ENCODE peak calls at places on chromosomes 7 and 10, in eight cellular contexts. H is spleen, Z is GM12891, S is body of pancreas, I is A549, E is breast epithelium, R is esophagus muscularis mucosa, P is lower leg skin. U is an unnamed sample.
A peak's percentile ranks its signal among the peaks of the same experiment; 100 is the strongest.

GRCh38 chr7:42128703-42129102 is 108.3 kb downstream of the GLI3 start:
- DNase-seq in H (no peak), Z (no peak), P (no peak), I (no peak), E (no peak), R (no peak), S (no peak), U (no peak)

GRCh38 chr7:70634071-70634470 is 497.9 kb upstream of the GALNT17 start:
- DNase-seq in P (no peak), E (no peak), R (no peak), S (no peak), Z (no peak), I (no peak), H (no peak), U (no peak)

GRCh38 chr10:33365871-33366411 is 31.5 kb upstream of the NRP1 start:
- DNase-seq in Z (no peak), H (no peak), E (no peak), R (no peak), S (peak; percentile 28), I (peak; percentile 21), P (no peak), U (no peak)

GRCh38 chr10:123357363-123358075 is 203.3 kb downstream of the BUB3 start:
- DNase-seq in E (no peak), Z (no peak), I (no peak), S (no peak), R (no peak), P (no peak), H (no peak), U (no peak)

GRCh38 chr7:28855538-28856217 is 102.5 kb downstream of the TRIL start:
- DNase-seq in E (no peak), H (no peak), R (peak; percentile 53), I (peak; percentile 71), Z (no peak), P (no peak), S (peak; percentile 39), U (no peak)

GRCh38 chr10:74026428-74026979 is 28.6 kb downstream of the VCL start:
- DNase-seq in Z (no peak), H (no peak), R (no peak), S (no peak), I (no peak), P (no peak), E (no peak), U (peak; percentile 45)

GRCh38 chr10:130551676-130552075 is 415.5 kb downstream of the GLRX3 start:
- DNase-seq in I (no peak), S (no peak), P (no peak), E (no peak), H (no peak), Z (no peak), R (peak; percentile 89), U (no peak)

GRCh38 chr10:118692911-118693310 is 61.9 kb downstream of the CACUL1 start:
- DNase-seq in H (no peak), P (no peak), Z (no peak), E (no peak), I (no peak), R (no peak), S (no peak), U (no peak)

GRCh38 chr10:60286436-60287023 is 103.1 kb downstream of the ANK3 start:
- DNase-seq in R (no peak), I (no peak), H (no peak), E (no peak), S (no peak), P (no peak), Z (no peak), U (no peak)

GRCh38 chr7:25031007-25031406 is 51.0 kb upstream of the OSBPL3 start:
- DNase-seq in H (no peak), E (no peak), I (no peak), R (peak; percentile 34), P (no peak), Z (peak; percentile 20), S (no peak), U (no peak)

GRCh38 chr7:143188994-143189393 is 5.8 kb downstream of the TAS2R39 start:
- DNase-seq in I (no peak), E (no peak), P (no peak), H (no peak), R (no peak), Z (no peak), S (no peak), U (no peak)

GRCh38 chr7:38070718-38071117 is 107.3 kb upstream of the STARD3NL start:
- DNase-seq in E (no peak), I (peak; percentile 28), Z (peak; percentile 10), R (no peak), P (no peak), S (peak; percentile 13), H (no peak), U (peak; percentile 20)

GRCh38 chr10:91796332-91797076 is 1.7 kb upstream of the TNKS2 start:
- DNase-seq in R (no peak), S (peak; percentile 61), I (no peak), Z (no peak), P (no peak), H (peak; percentile 89), E (no peak), U (peak; percentile 53)

GRCh38 chr7:40709077-40709964 is 574.5 kb downstream of the SUGCT start:
- DNase-seq in H (no peak), P (no peak), E (no peak), Z (no peak), S (no peak), I (no peak), R (no peak), U (no peak)

GRCh38 chr10:73819513-73820093 is 8.2 kb upstream of the NDST2 start:
- DNase-seq in E (peak; percentile 88), H (peak; percentile 78), R (no peak), S (peak; percentile 91), I (no peak), Z (no peak), P (peak; percentile 64), U (no peak)

DNA sequence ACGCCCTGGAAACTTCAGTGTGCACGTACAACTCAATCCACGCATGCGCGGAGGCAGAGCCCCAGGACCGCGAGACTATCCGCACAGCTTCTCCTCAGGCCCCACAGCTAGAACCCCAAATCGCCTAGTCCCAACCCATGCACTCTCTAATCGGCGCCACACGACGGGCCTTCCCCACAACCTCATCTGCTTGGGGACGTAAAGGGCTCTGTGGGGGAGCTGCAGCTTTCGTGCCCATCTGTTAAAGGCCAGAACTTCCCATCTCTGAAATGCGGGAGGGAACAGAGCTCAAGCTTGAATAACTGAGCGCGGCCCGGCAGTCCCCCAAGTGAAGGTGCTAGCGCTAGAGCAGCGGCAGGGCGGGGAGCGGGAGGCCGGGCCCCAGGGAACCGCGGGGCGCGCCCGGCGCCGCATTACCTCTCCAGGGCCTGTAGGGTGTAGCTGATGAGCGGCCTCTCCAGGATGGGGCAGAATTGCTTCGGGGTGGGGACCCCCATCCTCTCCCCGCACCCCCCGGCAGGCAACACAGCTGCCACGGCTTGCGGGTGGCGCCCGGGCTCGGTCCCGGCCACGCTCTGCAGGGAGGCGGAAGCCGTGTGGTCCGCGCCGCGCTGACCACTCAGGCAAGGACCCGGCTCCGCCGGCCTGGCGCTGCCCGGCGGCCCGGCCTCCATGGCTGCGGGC is 547 bp downstream of the CRPPA start:
- DNase-seq in Z (peak; percentile 14), H (peak; percentile 93), E (peak; percentile 80), I (peak; percentile 76), R (peak; percentile 93), S (peak; percentile 93), P (peak; percentile 80), U (peak; percentile 93)
- TF ChIP-seq POLR2A in Z (no peak), H (no peak), E (peak; percentile 87), I (peak; percentile 90), R (peak; percentile 16), S (peak; percentile 97), P (peak; percentile 41), U (peak; percentile 92)

GRCh38 chr7:27143022-27143949 is at the start of gene HOXA5:
- DNase-seq in R (peak; percentile 94), H (peak; percentile 90), S (peak; percentile 65), Z (no peak), I (peak; percentile 95), P (no peak), E (no peak), U (peak; percentile 72)
- TF ChIP-seq POLR2A in R (peak; percentile 25), H (no peak), S (peak; percentile 34), Z (no peak), I (no peak), P (no peak), E (peak; percentile 66), U (no peak)

DNA sequence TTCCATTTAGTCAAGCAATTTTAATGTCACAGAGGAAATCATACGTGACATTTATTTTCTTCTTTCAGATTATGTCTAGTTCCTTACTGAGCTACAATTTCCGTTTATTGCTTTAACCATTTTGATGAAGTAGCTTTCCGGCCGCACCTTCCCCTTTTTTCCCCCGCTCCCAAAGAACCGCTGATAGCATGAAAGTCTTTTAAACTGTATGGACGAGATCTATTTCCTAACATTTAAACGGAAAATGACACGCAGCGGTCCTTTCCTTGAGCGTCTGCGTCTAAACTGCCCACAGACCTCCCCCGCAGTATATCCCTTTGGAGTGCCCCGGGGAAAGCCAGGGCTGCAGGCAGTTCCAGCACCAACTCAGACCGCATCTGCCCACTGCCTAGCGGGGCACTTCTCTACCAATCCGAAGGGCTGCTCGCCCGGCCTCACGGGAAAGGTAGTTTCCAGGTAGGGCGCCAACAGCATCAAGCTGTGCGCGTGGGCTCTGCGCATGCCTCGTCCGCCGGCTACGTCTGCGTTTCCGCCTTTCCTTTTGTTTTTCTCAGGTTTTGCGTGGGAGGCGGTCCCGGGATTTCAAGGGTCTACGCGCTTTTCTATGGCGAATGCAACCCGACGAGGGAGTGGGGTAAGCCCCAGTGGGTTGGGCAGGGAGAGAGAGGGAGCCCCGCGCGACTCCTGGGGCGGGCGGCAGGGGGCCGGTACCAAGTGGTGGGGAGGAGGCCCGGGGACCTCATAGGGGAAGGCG is at the start of gene ZNF33A:
- DNase-seq in I (peak; percentile 76), H (peak; percentile 98), E (peak; percentile 87), P (peak; percentile 86), S (peak; percentile 96), Z (peak; percentile 63), R (peak; percentile 96), U (peak; percentile 88)
- TF ChIP-seq POLR2A in I (peak; percentile 74), H (peak; percentile 4), E (no peak), P (no peak), S (peak; percentile 77), Z (peak; percentile 20), R (peak; percentile 23), U (peak; percentile 72)

GRCh38 chr10:8070440-8070839 is 16.0 kb downstream of the GATA3 start:
- DNase-seq in Z (no peak), I (no peak), H (no peak), R (no peak), P (no peak), E (no peak), S (no peak), U (no peak)

GRCh38 chr10:8071006-8071405 is 16.5 kb downstream of the GATA3 start:
- DNase-seq in H (no peak), I (no peak), R (no peak), E (no peak), Z (no peak), P (no peak), S (no peak), U (no peak)

GRCh38 chr10:8071666-8072065 is 17.2 kb downstream of the GATA3 start:
- DNase-seq in E (no peak), Z (no peak), P (no peak), S (no peak), H (no peak), R (no peak), I (no peak), U (no peak)

GRCh38 chr10:8073696-8074416 is 19.4 kb downstream of the GATA3 start:
- DNase-seq in R (no peak), E (no peak), H (no peak), Z (no peak), P (no peak), I (no peak), S (no peak), U (no peak)

DNA sequence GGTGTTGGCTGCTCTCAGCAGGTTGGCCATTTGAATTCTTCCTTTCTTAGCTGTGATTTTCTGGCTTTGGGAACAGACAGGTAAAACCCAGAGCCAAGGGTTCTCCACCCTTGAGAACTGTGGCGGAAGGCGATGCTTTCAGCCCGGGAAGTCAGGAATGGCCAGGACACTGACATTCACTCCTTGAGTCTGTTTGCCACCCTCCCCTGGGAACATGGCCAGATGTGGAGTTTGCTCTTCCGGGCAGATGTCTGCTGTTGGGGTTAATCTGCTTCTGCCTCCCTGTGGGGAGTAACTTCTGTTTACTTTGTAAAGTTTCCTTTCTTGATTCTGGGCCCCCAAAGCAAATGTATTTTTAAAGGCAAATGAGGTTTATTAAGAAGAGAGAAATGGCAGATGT is 17.7 kb downstream of the GATA3 start:
- DNase-seq in P (no peak), I (no peak), H (no peak), E (no peak), R (no peak), Z (no peak), S (no peak), U (no peak)
- TF ChIP-seq POLR2A in P (no peak), I (no peak), H (no peak), E (no peak), R (no peak), Z (no peak), S (no peak), U (no peak)